ENCODE peak calls at places on chromosome 13, in six cellular contexts. One of them, this sample, is unnamed. For H3K27me3, the result is how much of the 10 kb centered on the place peaks cover.

GRCh38 chr13:41742917-41743552 is 217.9 kb downstream of the VWA8 start:
- DNase-seq in fibroblast of lung: no peak
- DNase-seq in uterus: no peak
- DNase-seq in H9: no peak
- DNase-seq in CD8-positive, alpha-beta T cell: no peak
- DNase-seq in GM12878: no peak
- DNase-seq in this sample: no peak

GRCh38 chr13:19634129-19634740 is 776 bp downstream of the MPHOSPH8 start:
- DNase-seq in H9: no peak
- DNase-seq in GM12878: no peak
- DNase-seq in uterus: peak
- DNase-seq in fibroblast of lung: peak
- DNase-seq in CD8-positive, alpha-beta T cell: no peak
- DNase-seq in this sample: no peak

GRCh38 chr13:23797276-23797903 is 91.8 kb downstream of the MIPEP start:
- DNase-seq in uterus: no peak
- DNase-seq in fibroblast of lung: no peak
- DNase-seq in CD8-positive, alpha-beta T cell: no peak
- DNase-seq in H9: no peak
- DNase-seq in GM12878: no peak
- DNase-seq in this sample: no peak

GRCh38 chr13:23953860-23954512 is 56.7 kb upstream of the C1QTNF9B start:
- DNase-seq in uterus: no peak
- DNase-seq in H9: no peak
- DNase-seq in CD8-positive, alpha-beta T cell: no peak
- DNase-seq in fibroblast of lung: no peak
- DNase-seq in GM12878: no peak
- DNase-seq in this sample: no peak

GRCh38 chr13:87674143-87674772 is 3.1 kb downstream of the SLITRK5 start:
- DNase-seq in CD8-positive, alpha-beta T cell: no peak
- DNase-seq in fibroblast of lung: peak
- DNase-seq in H9: peak
- DNase-seq in GM12878: no peak
- DNase-seq in uterus: no peak
- DNase-seq in this sample: no peak

GRCh38 chr13:100454876-100455275 is 133.7 kb downstream of the GGACT start:
- DNase-seq in GM12878: no peak
- DNase-seq in uterus: no peak
- DNase-seq in CD8-positive, alpha-beta T cell: no peak
- DNase-seq in fibroblast of lung: peak
- DNase-seq in H9: no peak
- DNase-seq in this sample: no peak

GRCh38 chr13:44322928-44323327 is 50.7 kb upstream of the SERP2 start:
- DNase-seq in CD8-positive, alpha-beta T cell: no peak
- DNase-seq in H9: no peak
- DNase-seq in uterus: no peak
- DNase-seq in GM12878: no peak
- DNase-seq in fibroblast of lung: no peak
- DNase-seq in this sample: no peak

GRCh38 chr13:112210401-112210800 is 143.5 kb downstream of the SOX1 start:
- DNase-seq in GM12878: no peak
- DNase-seq in H9: no peak
- DNase-seq in fibroblast of lung: no peak
- DNase-seq in CD8-positive, alpha-beta T cell: no peak
- DNase-seq in uterus: no peak
- DNase-seq in this sample: no peak

GRCh38 chr13:31444266-31444862 is 244.6 kb downstream of the B3GLCT start:
- DNase-seq in H9: no peak
- DNase-seq in fibroblast of lung: no peak
- DNase-seq in uterus: no peak
- DNase-seq in CD8-positive, alpha-beta T cell: no peak
- DNase-seq in GM12878: no peak
- DNase-seq in this sample: no peak

GRCh38 chr13:45584816-45585215 is 30.7 kb downstream of the ERICH6B start:
- DNase-seq in CD8-positive, alpha-beta T cell: no peak
- DNase-seq in uterus: no peak
- DNase-seq in fibroblast of lung: no peak
- DNase-seq in H9: peak
- DNase-seq in GM12878: no peak
- DNase-seq in this sample: no peak

GRCh38 chr13:60572003-60572792 is 175.2 kb downstream of the TDRD3 start:
- DNase-seq in GM12878: no peak
- DNase-seq in fibroblast of lung: peak
- DNase-seq in uterus: no peak
- DNase-seq in CD8-positive, alpha-beta T cell: no peak
- DNase-seq in H9: peak
- DNase-seq in this sample: no peak

GRCh38 chr13:24167666-24168391 is 7.3 kb downstream of the SPATA13 start:
- DNase-seq in fibroblast of lung: no peak
- DNase-seq in GM12878: no peak
- DNase-seq in H9: no peak
- DNase-seq in uterus: no peak
- DNase-seq in CD8-positive, alpha-beta T cell: no peak
- DNase-seq in this sample: no peak

GRCh38 chr13:105410602-105411001 is 1124.9 kb downstream of the EFNB2 start:
- DNase-seq in H9: peak
- DNase-seq in fibroblast of lung: peak
- DNase-seq in CD8-positive, alpha-beta T cell: no peak
- DNase-seq in GM12878: no peak
- DNase-seq in uterus: no peak
- DNase-seq in this sample: no peak

GRCh38 chr13:42986176-42986574 is 5.9 kb downstream of the EPSTI1 start:
- DNase-seq in fibroblast of lung: no peak
- DNase-seq in GM12878: no peak
- DNase-seq in H9: no peak
- DNase-seq in CD8-positive, alpha-beta T cell: no peak
- DNase-seq in uterus: no peak
- DNase-seq in this sample: no peak

GRCh38 chr13:58619396-58620113 is 988.0 kb downstream of the PCDH17 start:
- DNase-seq in uterus: no peak
- DNase-seq in CD8-positive, alpha-beta T cell: no peak
- DNase-seq in fibroblast of lung: no peak
- DNase-seq in H9: no peak
- DNase-seq in GM12878: no peak
- DNase-seq in this sample: no peak

GRCh38 chr13:36530861-36531590 is 98.7 kb downstream of the CCNA1 start:
- DNase-seq in GM12878: no peak
- DNase-seq in H9: no peak
- DNase-seq in uterus: no peak
- DNase-seq in CD8-positive, alpha-beta T cell: no peak
- DNase-seq in fibroblast of lung: no peak
- DNase-seq in this sample: no peak

GRCh38 chr13:80605743-80606142 is 264.8 kb upstream of the SPRY2 start:
- DNase-seq in CD8-positive, alpha-beta T cell: no peak
- DNase-seq in H9: no peak
- DNase-seq in GM12878: no peak
- DNase-seq in fibroblast of lung: no peak
- DNase-seq in uterus: no peak
- DNase-seq in this sample: no peak

GRCh38 chr13:50788551-50788950 is 54.9 kb downstream of the DLEU7 start:
- DNase-seq in uterus: no peak
- DNase-seq in GM12878: no peak
- DNase-seq in CD8-positive, alpha-beta T cell: no peak
- DNase-seq in fibroblast of lung: no peak
- DNase-seq in H9: no peak
- DNase-seq in this sample: no peak

GRCh38 chr13:50787316-50788195 is 55.9 kb downstream of the DLEU7 start:
- DNase-seq in CD8-positive, alpha-beta T cell: no peak
- DNase-seq in H9: no peak
- DNase-seq in uterus: no peak
- DNase-seq in GM12878: no peak
- DNase-seq in fibroblast of lung: no peak
- DNase-seq in this sample: no peak

GRCh38 chr13:50797081-50797480 is 46.4 kb downstream of the DLEU7 start:
- DNase-seq in GM12878: no peak
- DNase-seq in H9: no peak
- DNase-seq in CD8-positive, alpha-beta T cell: no peak
- DNase-seq in fibroblast of lung: no peak
- DNase-seq in uterus: no peak
- DNase-seq in this sample: no peak

GRCh38 chr13:50796463-50796862 is 47.0 kb downstream of the DLEU7 start:
- DNase-seq in uterus: no peak
- DNase-seq in CD8-positive, alpha-beta T cell: no peak
- DNase-seq in GM12878: no peak
- DNase-seq in fibroblast of lung: no peak
- DNase-seq in H9: no peak
- DNase-seq in this sample: no peak

GRCh38 chr13:50793026-50793425 is 50.5 kb downstream of the DLEU7 start:
- DNase-seq in fibroblast of lung: no peak
- DNase-seq in H9: no peak
- DNase-seq in uterus: no peak
- DNase-seq in CD8-positive, alpha-beta T cell: no peak
- DNase-seq in GM12878: no peak
- DNase-seq in this sample: no peak
- H3K27ac ChIP-seq in fibroblast of lung: no peak
- H3K27ac ChIP-seq in H9: no peak
- H3K27ac ChIP-seq in uterus: no peak
- H3K27ac ChIP-seq in CD8-positive, alpha-beta T cell: no peak
- H3K27ac ChIP-seq in GM12878: no peak
- H3K27ac ChIP-seq in this sample: no peak

GRCh38 chr13:20720499-20720898 is 17.0 kb downstream of the IL17D start:
- DNase-seq in H9: no peak
- DNase-seq in uterus: no peak
- DNase-seq in fibroblast of lung: no peak
- DNase-seq in CD8-positive, alpha-beta T cell: no peak
- DNase-seq in GM12878: no peak
- DNase-seq in this sample: no peak

GRCh38 chr13:20721058-20721453 is 17.6 kb downstream of the IL17D start:
- DNase-seq in uterus: no peak
- DNase-seq in fibroblast of lung: no peak
- DNase-seq in H9: no peak
- DNase-seq in CD8-positive, alpha-beta T cell: no peak
- DNase-seq in GM12878: no peak
- DNase-seq in this sample: no peak

GRCh38 chr13:20718958-20719566 is 15.6 kb downstream of the IL17D start:
- DNase-seq in CD8-positive, alpha-beta T cell: no peak
- DNase-seq in H9: no peak
- DNase-seq in GM12878: no peak
- DNase-seq in uterus: no peak
- DNase-seq in fibroblast of lung: no peak
- DNase-seq in this sample: no peak

GRCh38 chr13:20719783-20720182 is 16.3 kb downstream of the IL17D start:
- DNase-seq in GM12878: no peak
- DNase-seq in uterus: no peak
- DNase-seq in CD8-positive, alpha-beta T cell: no peak
- DNase-seq in H9: no peak
- DNase-seq in fibroblast of lung: no peak
- DNase-seq in this sample: no peak

GRCh38 chr13:20721454-20722357 is 18.2 kb downstream of the IL17D start:
- DNase-seq in H9: peak
- DNase-seq in uterus: peak
- DNase-seq in fibroblast of lung: peak
- DNase-seq in CD8-positive, alpha-beta T cell: no peak
- DNase-seq in GM12878: no peak
- DNase-seq in this sample: no peak
- TF ChIP-seq CTCF in H9: no peak
- TF ChIP-seq CTCF in uterus: no peak
- TF ChIP-seq CTCF in fibroblast of lung: no peak
- TF ChIP-seq CTCF in CD8-positive, alpha-beta T cell: no peak
- TF ChIP-seq CTCF in GM12878: no peak
- TF ChIP-seq CTCF in this sample: no peak

GRCh38 chr13:22793598-22794134 is 387.1 kb upstream of the SGCG start:
- DNase-seq in uterus: no peak
- DNase-seq in CD8-positive, alpha-beta T cell: no peak
- DNase-seq in GM12878: no peak
- DNase-seq in fibroblast of lung: no peak
- DNase-seq in H9: no peak
- DNase-seq in this sample: no peak

GRCh38 chr13:22789027-22789593 is 391.7 kb upstream of the SGCG start:
- DNase-seq in uterus: no peak
- DNase-seq in GM12878: no peak
- DNase-seq in fibroblast of lung: no peak
- DNase-seq in CD8-positive, alpha-beta T cell: no peak
- DNase-seq in H9: no peak
- DNase-seq in this sample: no peak

DNA sequence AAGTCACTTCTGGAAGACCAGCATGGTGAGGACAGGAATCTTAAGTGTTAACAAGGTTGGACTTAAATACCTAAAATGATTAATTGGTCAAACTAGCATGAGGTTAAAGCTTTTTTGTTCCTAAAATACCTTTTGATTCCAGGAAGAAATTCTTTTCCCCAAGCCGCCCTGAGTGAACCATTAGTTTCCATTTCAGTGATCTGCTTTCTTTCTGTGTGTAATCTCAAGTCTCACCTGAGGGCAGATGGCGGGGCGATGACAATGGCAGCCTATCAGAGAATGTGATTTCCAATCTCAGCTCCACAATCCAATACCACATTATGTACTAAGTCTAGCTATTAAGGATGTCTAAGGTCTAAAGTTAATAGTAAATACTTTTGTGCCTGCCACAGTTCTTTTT is 390.9 kb upstream of the SGCG start:
- DNase-seq in CD8-positive, alpha-beta T cell: no peak
- DNase-seq in GM12878: no peak
- DNase-seq in fibroblast of lung: no peak
- DNase-seq in H9: no peak
- DNase-seq in uterus: no peak
- DNase-seq in this sample: no peak
- H3K27me3 ChIP-seq in CD8-positive, alpha-beta T cell: under half
- H3K27me3 ChIP-seq in GM12878: under half
- H3K27me3 ChIP-seq in fibroblast of lung: under half
- H3K27me3 ChIP-seq in H9: under half
- H3K27me3 ChIP-seq in uterus: under half
- H3K27me3 ChIP-seq in this sample: under half

GRCh38 chr13:40664100-40665060 is 2.1 kb downstream of the FOXO1 start:
- DNase-seq in CD8-positive, alpha-beta T cell: peak
- DNase-seq in fibroblast of lung: peak
- DNase-seq in H9: peak
- DNase-seq in uterus: peak
- DNase-seq in GM12878: no peak
- DNase-seq in this sample: peak

GRCh38 chr13:40660270-40660669 is 6.2 kb downstream of the FOXO1 start:
- DNase-seq in uterus: no peak
- DNase-seq in GM12878: no peak
- DNase-seq in H9: no peak
- DNase-seq in CD8-positive, alpha-beta T cell: no peak
- DNase-seq in fibroblast of lung: no peak
- DNase-seq in this sample: no peak

GRCh38 chr13:40660692-40661091 is 5.7 kb downstream of the FOXO1 start:
- DNase-seq in uterus: no peak
- DNase-seq in fibroblast of lung: no peak
- DNase-seq in H9: no peak
- DNase-seq in CD8-positive, alpha-beta T cell: no peak
- DNase-seq in GM12878: no peak
- DNase-seq in this sample: no peak

GRCh38 chr13:40665061-40665753 is 1.2 kb downstream of the FOXO1 start:
- DNase-seq in GM12878: no peak
- DNase-seq in uterus: peak
- DNase-seq in H9: no peak
- DNase-seq in CD8-positive, alpha-beta T cell: peak
- DNase-seq in fibroblast of lung: no peak
- DNase-seq in this sample: peak

DNA sequence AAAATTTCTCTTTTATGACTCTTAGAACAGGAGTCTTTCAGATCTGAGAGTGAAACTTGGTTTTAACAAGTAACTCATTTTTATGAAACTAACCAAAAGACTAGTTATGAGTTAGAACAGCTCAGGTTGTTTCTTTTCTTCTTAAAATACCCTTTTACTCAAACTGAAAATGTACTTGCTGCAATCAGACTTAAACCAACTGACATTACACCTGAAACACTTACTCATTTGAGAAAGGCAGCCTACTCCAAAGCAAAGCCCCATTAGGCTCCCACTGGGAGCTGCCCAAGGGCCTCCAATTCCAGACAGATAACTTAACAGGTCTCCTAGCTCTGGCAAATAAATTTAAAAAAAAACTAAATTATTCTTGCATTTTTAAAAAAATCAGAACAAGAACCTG is 3.6 kb downstream of the FOXO1 start:
- DNase-seq in GM12878: peak
- DNase-seq in CD8-positive, alpha-beta T cell: no peak
- DNase-seq in H9: no peak
- DNase-seq in uterus: no peak
- DNase-seq in fibroblast of lung: no peak
- DNase-seq in this sample: no peak
- H3K27ac ChIP-seq in GM12878: peak
- H3K27ac ChIP-seq in CD8-positive, alpha-beta T cell: no peak
- H3K27ac ChIP-seq in H9: no peak
- H3K27ac ChIP-seq in uterus: peak
- H3K27ac ChIP-seq in fibroblast of lung: no peak
- H3K27ac ChIP-seq in this sample: peak

This sample was measured in CD4-positive, alpha-beta T cell.